ENCODE peak calls at places on chromosomes 5 and 9, in ten cellular contexts. C is cardiac muscle cell; B is RWPE2; Y is IMR-90; U is endodermal cell; N is CD4-positive, alpha-beta memory T cell; P is PC-9; G is aorta; F is foreskin keratinocyte; R is Karpas-422. I is an unnamed sample. For H3K4me1, the result is how much of the 10 kb centered on the place peaks cover.

GRCh38 chr5:36669015-36669651 is 62.7 kb downstream of the SLC1A3 start:
- DNase-seq in G (no peak), U (no peak), C (peak), N (no peak), P (no peak), B (no peak), Y (no peak), F (no peak), R (no peak), I (no peak)

GRCh38 chr5:122126711-122127385 is 2.5 kb upstream of the ZNF474 start:
- DNase-seq in C (peak), G (peak), N (no peak), P (no peak), U (no peak), B (no peak), F (no peak), R (no peak), Y (peak), I (no peak)

GRCh38 chr9:90515550-90515949 is 127.1 kb downstream of the DIRAS2 start:
- DNase-seq in F (no peak), B (no peak), U (no peak), P (no peak), G (no peak), N (no peak), Y (no peak), C (no peak), R (no peak), I (no peak)

GRCh38 chr5:132905938-132906337 is 32.5 kb downstream of the LEAP2 start:
- DNase-seq in N (no peak), P (no peak), Y (peak), B (no peak), U (no peak), C (peak), F (peak), G (no peak), R (no peak), I (no peak)

GRCh38 chr5:103674321-103674720 is 111.7 kb upstream of the NUDT12 start:
- DNase-seq in P (no peak), Y (no peak), F (no peak), G (no peak), R (no peak), B (no peak), C (no peak), U (no peak), N (no peak), I (no peak)

GRCh38 chr5:162488077-162488476 is 420.5 kb downstream of the GABRG2 start:
- DNase-seq in U (no peak), F (no peak), N (no peak), C (no peak), Y (no peak), G (no peak), R (no peak), P (no peak), B (no peak), I (no peak)

GRCh38 chr5:52202256-52202655 is 585.5 kb upstream of the ITGA1 start:
- DNase-seq in B (no peak), Y (no peak), P (no peak), R (no peak), G (no peak), N (no peak), U (no peak), C (no peak), F (no peak), I (no peak)

GRCh38 chr5:124871299-124871698 is 124.9 kb upstream of the ZNF608 start:
- DNase-seq in Y (peak), F (no peak), R (no peak), C (peak), N (no peak), G (no peak), P (no peak), U (no peak), B (no peak), I (no peak)

GRCh38 chr9:36929350-36929675 is 104.8 kb downstream of the PAX5 start:
- DNase-seq in P (no peak), U (no peak), G (no peak), R (no peak), C (no peak), N (no peak), Y (no peak), B (no peak), F (no peak), I (no peak)

GRCh38 chr9:99341686-99342085 is 119.6 kb downstream of the SEC61B start:
- DNase-seq in P (no peak), G (no peak), F (no peak), C (no peak), U (peak), B (no peak), R (no peak), N (no peak), Y (no peak), I (no peak)

GRCh38 chr9:83422512-83422911 is 115.7 kb downstream of the FRMD3 start:
- DNase-seq in C (peak), R (no peak), N (no peak), F (no peak), U (no peak), G (no peak), P (no peak), Y (no peak), B (no peak), I (no peak)

GRCh38 chr9:106717686-106718085 is 145.3 kb upstream of the ZNF462 start:
- DNase-seq in Y (peak), N (no peak), F (peak), G (no peak), B (no peak), C (peak), R (no peak), U (no peak), P (peak), I (no peak)

GRCh38 chr5:115179959-115180709 is 10.4 kb upstream of the TRIM36 start:
- DNase-seq in C (peak), F (no peak), P (no peak), R (no peak), N (peak), Y (peak), U (peak), B (no peak), G (peak), I (no peak)

GRCh38 chr9:117153021-117153420 is 261.8 kb downstream of the ASTN2 start:
- DNase-seq in U (no peak), B (no peak), N (no peak), C (no peak), R (no peak), G (no peak), P (no peak), F (peak), Y (peak), I (no peak)

GRCh38 chr9:109817846-109818472 is 38.0 kb downstream of the PALM2AKAP2 start:
- DNase-seq in Y (peak), N (peak), R (peak), C (peak), U (peak), G (peak), F (peak), B (peak), P (peak), I (no peak)

GRCh38 chr5:112776301-112776856 is 38.7 kb downstream of the APC start:
- DNase-seq in Y (peak), U (no peak), N (no peak), G (no peak), B (no peak), C (peak), P (no peak), R (no peak), F (peak), I (no peak)

GRCh38 chr9:101398930-101399640 is 434 bp downstream of the ZNF189 start:
- DNase-seq in F (no peak), B (peak), Y (no peak), G (no peak), C (no peak), R (no peak), U (no peak), N (no peak), P (no peak), I (no peak)

DNA sequence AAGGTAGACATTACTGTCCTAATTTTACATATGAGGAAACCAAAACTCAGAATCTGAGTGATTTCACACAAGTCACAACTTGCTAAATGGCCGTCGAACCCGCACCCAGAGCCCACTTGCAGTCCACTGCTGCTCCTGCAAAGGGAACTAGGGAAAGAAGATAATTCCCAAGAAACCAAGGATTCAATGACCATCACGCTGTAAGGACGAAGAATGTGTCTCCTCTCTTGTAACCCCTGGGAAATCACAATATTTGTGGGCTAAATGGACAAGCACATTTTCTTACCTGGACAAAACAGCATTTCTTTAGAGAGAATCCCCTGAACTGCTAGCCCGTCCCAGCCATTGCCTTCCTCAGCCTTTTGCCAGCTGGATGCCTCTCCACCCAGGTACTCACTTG is 2.4 kb downstream of the RPS14 start:
- DNase-seq in U (no peak), G (no peak), C (no peak), F (no peak), N (no peak), R (no peak), Y (no peak), B (no peak), P (no peak), I (no peak)
- H3K4me1 ChIP-seq in U (under half), G (under half), C (under half), F (under half), N (under half), R (under half), Y (under half), B (under half), P (under half), I (under half)

DNA sequence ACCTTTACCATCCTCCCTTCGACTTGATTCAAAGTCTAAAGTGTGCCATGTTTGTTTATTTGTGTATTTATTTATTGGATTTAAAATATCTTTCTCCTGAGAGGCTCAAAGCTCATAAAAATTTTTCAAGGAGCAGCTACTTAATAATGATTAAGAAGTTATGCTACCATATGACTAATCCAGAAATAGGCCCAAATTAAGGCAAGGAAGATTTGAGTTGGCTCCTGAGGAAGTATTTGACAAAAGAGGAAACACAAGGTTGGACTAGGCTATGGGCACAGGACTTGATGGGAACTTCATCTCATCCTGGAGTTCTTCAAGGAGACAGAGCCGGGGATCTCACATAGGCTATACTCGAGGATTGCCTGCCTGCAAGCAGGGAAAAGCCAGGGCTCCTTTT is 22.4 kb upstream of the PPP2CA start:
- DNase-seq in Y (peak), N (no peak), R (no peak), C (no peak), U (no peak), B (no peak), G (no peak), P (no peak), F (no peak), I (no peak)
- H3K4me1 ChIP-seq in Y (under half), N (under half), R (under half), C (under half), U (under half), B (under half), G (under half), P (half or more), F (under half), I (half or more)

GRCh38 chr9:127941062-127941925 is 3.6 kb upstream of the DPM2 start:
- DNase-seq in C (no peak), U (no peak), F (no peak), R (no peak), P (no peak), N (no peak), Y (no peak), B (no peak), G (peak), I (no peak)

GRCh38 chr9:127938298-127938690 is 640 bp upstream of the DPM2 start:
- DNase-seq in U (peak), G (no peak), F (no peak), N (no peak), C (peak), P (no peak), R (no peak), B (no peak), Y (no peak), I (peak)

GRCh38 chr9:127943011-127943662 is 5.5 kb upstream of the DPM2 start:
- DNase-seq in P (no peak), Y (no peak), G (no peak), B (no peak), C (no peak), U (no peak), R (no peak), F (no peak), N (no peak), I (no peak)

GRCh38 chr9:127942152-127943010 is 4.7 kb upstream of the DPM2 start:
- DNase-seq in G (peak), P (peak), N (peak), R (peak), F (no peak), B (no peak), C (peak), U (peak), Y (peak), I (peak)

DNA sequence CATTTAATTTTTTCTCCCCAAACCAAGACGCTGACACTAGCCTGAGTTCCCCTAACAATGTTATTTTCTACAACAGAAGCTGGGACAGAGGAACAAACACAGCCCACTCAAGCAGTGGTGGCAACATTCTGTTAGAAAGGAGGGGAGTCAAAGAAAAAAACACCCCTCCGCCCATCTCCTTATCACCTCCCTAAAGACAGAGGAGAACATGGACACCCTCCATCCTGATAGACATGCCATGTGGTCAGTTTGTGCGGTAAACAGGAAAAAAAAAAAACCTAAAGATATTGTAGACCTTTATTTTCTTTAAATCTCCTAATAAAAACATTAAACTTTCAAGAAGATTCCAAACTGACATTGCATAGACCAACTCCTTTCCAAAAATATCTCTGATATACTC is 2.9 kb upstream of the DPM2 start:
- DNase-seq in G (no peak), Y (no peak), P (no peak), U (no peak), B (no peak), C (no peak), F (no peak), N (no peak), R (no peak), I (no peak)
- H3K4me1 ChIP-seq in G (under half), Y (under half), P (under half), U (under half), B (under half), C (under half), F (under half), N (under half), R (under half), I (half or more)

DNA sequence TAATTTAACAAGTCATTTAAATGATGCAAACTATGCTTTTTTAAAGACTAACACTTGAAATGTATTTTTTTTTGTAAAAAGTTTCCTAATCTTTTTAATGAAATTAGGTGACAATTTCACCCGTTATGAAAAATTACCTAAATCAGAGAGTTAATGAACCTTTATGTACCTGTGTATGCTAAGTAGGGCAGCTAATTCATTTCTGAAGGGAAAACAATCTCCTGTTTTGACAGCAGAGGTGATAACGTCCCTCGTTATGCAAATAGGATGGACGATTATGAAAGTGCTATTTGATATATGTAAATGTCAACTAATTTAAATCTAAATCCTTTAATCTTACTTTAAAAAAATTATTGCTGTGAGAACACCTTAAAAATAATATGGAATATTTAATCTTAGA is 58.8 kb downstream of the MEF2C start:
- DNase-seq in G (no peak), B (no peak), U (no peak), F (no peak), R (peak), N (no peak), P (no peak), C (no peak), Y (no peak), I (no peak)
- H3K4me1 ChIP-seq in G (under half), B (under half), U (under half), F (under half), R (half or more), N (under half), P (under half), C (under half), Y (under half), I (half or more)

GRCh38 chr9:133130721-133131244 is 9.7 kb upstream of the RALGDS start:
- DNase-seq in N (peak), U (no peak), B (no peak), R (peak), P (no peak), F (no peak), C (no peak), G (no peak), Y (no peak), I (no peak)
- H3K4me1 ChIP-seq in N (half or more), U (under half), B (under half), R (half or more), P (half or more), F (under half), C (under half), G (under half), Y (under half), I (half or more)

I was measured in left ventricle myocardium inferior.